ENCODE peak calls at places on chromosomes 12 and 14, in eight cellular contexts. I, Z, Q, R, F, G, O and H are unnamed samples.

GRCh38 chr12:3534511-3534910 is 43.5 kb downstream of the PRMT8 start:
- DNase-seq in F (no peak), Z (no peak), I (no peak), G (no peak), Q (peak; percentile 93), O (no peak), R (no peak), H (no peak)

GRCh38 chr14:58488550-58488949 is 61.0 kb downstream of the KIAA0586 start:
- DNase-seq in Q (no peak), O (no peak), F (no peak), Z (no peak), R (peak; percentile 61), G (peak; percentile 64), I (peak; percentile 5), H (no peak)

GRCh38 chr14:24845851-24846250 is 204.1 kb downstream of the STXBP6 start:
- DNase-seq in I (peak; percentile 30), O (no peak), Q (no peak), R (peak; percentile 20), G (no peak), F (no peak), Z (no peak), H (no peak)

GRCh38 chr12:28568083-28568482 is 377.8 kb downstream of the CCDC91 start:
- DNase-seq in I (no peak), O (no peak), Z (no peak), R (peak; percentile 94), Q (no peak), G (peak; percentile 45), F (peak; percentile 54), H (no peak)

GRCh38 chr12:96219700-96220206 is 25.6 kb downstream of the ELK3 start:
- DNase-seq in G (peak; percentile 96), F (peak; percentile 97), I (no peak), Z (no peak), O (no peak), R (peak; percentile 98), Q (no peak), H (peak; percentile 88)

GRCh38 chr14:39107624-39108023 is 4.6 kb upstream of the SEC23A start:
- DNase-seq in Z (peak; percentile 14), R (peak; percentile 47), I (peak; percentile 51), Q (no peak), G (peak; percentile 68), F (no peak), O (no peak), H (peak; percentile 16)

GRCh38 chr12:94145231-94145979 is 3.0 kb upstream of the PLXNC1 start:
- DNase-seq in G (no peak), O (no peak), F (no peak), I (no peak), Q (no peak), Z (no peak), R (peak; percentile 65), H (peak; percentile 28)

GRCh38 chr14:90546767-90547166 is 149.9 kb downstream of the CALM1 start:
- DNase-seq in Q (no peak), F (no peak), I (no peak), Z (no peak), R (no peak), O (no peak), G (no peak), H (no peak)

GRCh38 chr12:96073346-96074336 is 38.3 kb upstream of the LTA4H start:
- DNase-seq in Q (peak; percentile 39), O (no peak), R (no peak), Z (no peak), I (no peak), F (no peak), G (no peak), H (peak; percentile 38)

GRCh38 chr14:34614638-34615037 is 15.3 kb downstream of the SNX6 start:
- DNase-seq in O (no peak), R (no peak), G (no peak), I (no peak), Q (no peak), F (no peak), Z (no peak), H (no peak)

GRCh38 chr12:86801439-86801838 is 545.2 kb upstream of the MGAT4C start:
- DNase-seq in G (peak; percentile 51), R (no peak), F (no peak), O (no peak), Q (no peak), Z (no peak), I (no peak), H (no peak)

GRCh38 chr14:77830692-77831091 is 30.8 kb downstream of the ADCK1 start:
- DNase-seq in Q (no peak), G (peak; percentile 8), R (no peak), F (no peak), Z (no peak), I (no peak), O (no peak), H (no peak)

GRCh38 chr12:58893421-58893986 is 26.8 kb downstream of the LRIG3 start:
- DNase-seq in I (no peak), F (no peak), R (peak; percentile 48), G (no peak), Q (no peak), O (no peak), Z (no peak), H (no peak)

GRCh38 chr12:51549637-51550036 is 41.4 kb upstream of the SCN8A start:
- DNase-seq in F (no peak), I (no peak), G (no peak), Z (no peak), O (no peak), Q (no peak), R (peak; percentile 48), H (no peak)

GRCh38 chr12:122420471-122421262 is 1.8 kb downstream of the CLIP1 start:
- DNase-seq in O (no peak), R (no peak), Z (no peak), F (no peak), Q (no peak), G (no peak), I (no peak), H (peak; percentile 13)

GRCh38 chr12:87086118-87086891 is 830.1 kb upstream of the MGAT4C start:
- DNase-seq in Q (no peak), Z (no peak), O (no peak), R (no peak), G (peak; percentile 6), I (no peak), F (no peak), H (peak; percentile 20)

GRCh38 chr12:3470296-3470695 is 20.7 kb upstream of the PRMT8 start:
- DNase-seq in Z (no peak), F (no peak), O (no peak), Q (no peak), I (no peak), R (no peak), G (no peak), H (no peak)

GRCh38 chr14:93880025-93880820 is 46.9 kb upstream of the FAM181A start:
- DNase-seq in I (no peak), G (no peak), R (peak; percentile 16), Q (no peak), F (no peak), Z (peak; percentile 49), O (no peak), H (peak; percentile 50)

GRCh38 chr14:64767215-64767964 is 63.2 kb downstream of the PLEKHG3 start:
- DNase-seq in F (no peak), R (no peak), O (no peak), Z (no peak), G (no peak), Q (no peak), I (no peak), H (no peak)

GRCh38 chr14:25055005-25055404 is 5.1 kb upstream of the STXBP6 start:
- DNase-seq in R (no peak), O (no peak), F (no peak), Q (no peak), Z (no peak), G (no peak), I (no peak), H (no peak)

GRCh38 chr14:77965919-77966435 is 166.1 kb downstream of the ADCK1 start:
- DNase-seq in Z (no peak), F (no peak), Q (peak; percentile 34), O (no peak), R (peak; percentile 9), I (peak; percentile 25), G (peak; percentile 93), H (peak; percentile 6)

GRCh38 chr12:110501722-110502448 is at the start of the genes RAD9B and VPS29:
- DNase-seq in F (peak; percentile 98), Z (peak; percentile 91), O (peak; percentile 98), Q (peak; percentile 93), R (peak; percentile 99), I (peak; percentile 96), G (peak; percentile 97), H (peak; percentile 98)

GRCh38 chr12:51683763-51684357 is 92.8 kb downstream of the SCN8A start:
- DNase-seq in G (peak; percentile 20), F (no peak), O (no peak), Z (no peak), Q (no peak), I (no peak), R (peak; percentile 69), H (no peak)

GRCh38 chr14:75742867-75743266 is 81.8 kb downstream of the TTLL5 start:
- DNase-seq in G (no peak), I (no peak), Z (no peak), F (no peak), O (no peak), Q (no peak), R (no peak), H (no peak)

GRCh38 chr12:14701808-14702568 is 5.6 kb upstream of the GUCY2C start:
- DNase-seq in Q (no peak), Z (no peak), I (no peak), G (no peak), O (no peak), R (no peak), F (no peak), H (no peak)

GRCh38 chr12:10842862-10843261 is 6.4 kb downstream of the PRR4 start:
- DNase-seq in Q (no peak), Z (no peak), F (no peak), R (no peak), G (no peak), I (no peak), O (no peak), H (no peak)

GRCh38 chr12:11705010-11705409 is 55.5 kb downstream of the ETV6 start:
- DNase-seq in O (no peak), I (no peak), G (peak; percentile 88), Q (no peak), Z (no peak), R (peak; percentile 90), F (peak; percentile 70), H (peak; percentile 82)

GRCh38 chr12:100473716-100474150 is at the start of gene NR1H4:
- DNase-seq in G (peak; percentile 96), R (peak; percentile 76), Z (no peak), Q (no peak), O (no peak), I (no peak), F (peak; percentile 68), H (peak; percentile 89)

GRCh38 chr12:115135800-115136211 is 451.8 kb upstream of the TBX3 start:
- DNase-seq in I (peak; percentile 96), G (no peak), O (no peak), F (peak; percentile 69), Z (no peak), Q (peak; percentile 99), R (peak; percentile 97), H (peak; percentile 86)

GRCh38 chr12:84056-84455 is 17.5 kb downstream of the IQSEC3 start:
- DNase-seq in Z (no peak), Q (peak; percentile 75), R (no peak), G (no peak), I (peak; percentile 61), F (no peak), O (no peak), H (no peak)

GRCh38 chr12:16112151-16112550 is 165.3 kb downstream of the SLC15A5 start:
- DNase-seq in R (no peak), Q (no peak), G (no peak), O (no peak), F (no peak), I (no peak), Z (no peak), H (no peak)

GRCh38 chr14:34693228-34693939 is 21.0 kb downstream of the CFL2 start:
- DNase-seq in Q (peak; percentile 92), O (no peak), G (no peak), Z (no peak), R (no peak), I (no peak), F (no peak), H (no peak)

GRCh38 chr14:103545219-103545914 is 16.4 kb downstream of the TRMT61A start:
- DNase-seq in Z (no peak), O (no peak), G (no peak), Q (no peak), R (no peak), F (no peak), I (no peak), H (no peak)

GRCh38 chr14:103770500-103770899 is 54.9 kb downstream of the ZFYVE21 start:
- DNase-seq in Z (no peak), G (no peak), R (no peak), Q (no peak), F (no peak), I (no peak), O (no peak), H (no peak)